ENCODE peak calls at places on chromosomes 1 and 21, in four cellular contexts. T is K562, K is WTC11, S is HepG2. P is an unnamed sample.

GRCh38 chr1:78958711-78959110 is 47.8 kb downstream of the ADGRL4 start:
- DNase-seq in T (no peak), K (no peak), S (no peak), P (no peak)

GRCh38 chr1:66300986-66301451 is 232.9 kb upstream of the SGIP1 start:
- DNase-seq in S (no peak), T (no peak), K (no peak), P (no peak)

GRCh38 chr1:12040457-12041051 is 21.3 kb downstream of the MIIP start:
- DNase-seq in S (no peak), K (no peak), T (no peak), P (peak; percentile 32)

GRCh38 chr21:34671891-34672290 is 3.1 kb downstream of the CLIC6 start:
- DNase-seq in T (no peak), S (no peak), K (no peak), P (no peak)

GRCh38 chr1:1873186-1873585 is 17.7 kb downstream of the GNB1 start:
- DNase-seq in T (no peak), S (no peak), K (no peak), P (no peak)

GRCh38 chr1:217261636-217262035 is 369.3 kb downstream of the GPATCH2 start:
- DNase-seq in S (no peak), K (no peak), T (no peak), P (no peak)

GRCh38 chr1:21369905-21370304 is 70.0 kb upstream of the NBPF3 start:
- DNase-seq in K (no peak), T (no peak), S (no peak), P (no peak)

GRCh38 chr1:100441651-100442050 is 89.3 kb downstream of the CDC14A start:
- DNase-seq in T (no peak), S (no peak), K (no peak), P (no peak)

GRCh38 chr1:226797151-226797550 is 58.1 kb upstream of the ITPKB start:
- DNase-seq in T (no peak), K (no peak), S (no peak), P (no peak)

GRCh38 chr1:11211461-11211860 is 22.3 kb downstream of the ANGPTL7 start:
- DNase-seq in T (no peak), S (no peak), K (no peak), P (no peak)

GRCh38 chr1:78663916-78664315 is 14.3 kb downstream of the IFI44 start:
- DNase-seq in K (no peak), T (no peak), S (no peak), P (no peak)

GRCh38 chr1:77446841-77447555 is 165.2 kb downstream of the AK5 start:
- DNase-seq in K (no peak), S (no peak), T (no peak), P (no peak)

GRCh38 chr1:155130272-155131006 is 2.8 kb downstream of the EFNA1 start:
- DNase-seq in K (peak; percentile 59), S (no peak), T (no peak), P (no peak)

GRCh38 chr1:153612755-153613331 is at the start of gene S100A16:
- DNase-seq in K (peak; percentile 54), T (peak; percentile 48), S (no peak), P (peak; percentile 77)

GRCh38 chr1:203133969-203134725 is 6.6 kb downstream of the ADORA1 start:
- DNase-seq in K (no peak), S (no peak), T (no peak), P (no peak)

GRCh38 chr1:225944387-225944786 is 3.4 kb upstream of the LEFTY2 start:
- DNase-seq in K (no peak), T (peak; percentile 16), S (no peak), P (no peak)

GRCh38 chr21:35436899-35437298 is 387.8 kb upstream of the RUNX1 start:
- DNase-seq in S (no peak), T (peak; percentile 24), K (no peak), P (no peak)

DNA sequence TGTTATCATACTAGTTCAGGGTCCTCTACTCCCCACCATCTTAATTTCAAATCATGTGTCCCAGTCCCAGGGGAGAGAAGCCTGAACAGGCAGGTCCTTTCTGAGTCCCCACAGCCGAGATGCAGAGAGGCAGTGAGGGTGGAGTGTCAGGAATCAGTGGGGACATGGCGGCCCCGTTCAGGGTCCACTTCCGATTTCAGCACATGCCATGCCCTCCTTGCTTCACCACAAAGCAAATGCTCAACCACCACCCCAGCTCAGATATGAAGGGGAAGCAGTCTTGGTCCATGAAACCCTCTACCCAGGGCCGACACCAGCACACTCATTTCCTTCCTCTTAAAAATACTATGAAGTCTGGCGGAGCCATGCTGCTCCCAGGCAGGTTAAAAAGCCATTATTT is 5.1 kb upstream of the SEMA4A start:
- DNase-seq in S (no peak), T (no peak), K (no peak), P (no peak)
- TF ChIP-seq HMGXB4 in S (no peak), T (no peak), K (no peak), P (no peak)

GRCh38 chr1:157195521-157196244 is 57.5 kb upstream of the ETV3 start:
- DNase-seq in T (no peak), K (no peak), S (no peak), P (no peak)

GRCh38 chr1:157194739-157195520 is 56.7 kb upstream of the ETV3 start:
- DNase-seq in T (no peak), S (no peak), K (no peak), P (no peak)

GRCh38 chr1:157196245-157196543 is 58.0 kb upstream of the ETV3 start:
- DNase-seq in S (no peak), K (no peak), T (no peak), P (no peak)

GRCh38 chr1:157193219-157193618 is 55.0 kb upstream of the ETV3 start:
- DNase-seq in S (no peak), K (no peak), T (no peak), P (no peak)

GRCh38 chr1:157193702-157194391 is 55.7 kb upstream of the ETV3 start:
- DNase-seq in S (peak; percentile 47), K (peak; percentile 90), T (peak; percentile 75), P (peak; percentile 67)
- TF ChIP-seq HMGXB4 in S (no peak), K (no peak), T (no peak), P (no peak)

GRCh38 chr1:74812180-74812541 is 79.2 kb downstream of the TYW3 start:
- DNase-seq in K (no peak), S (no peak), T (no peak), P (no peak)
- TF ChIP-seq HMGXB4 in K (no peak), S (no peak), T (no peak), P (no peak)

DNA sequence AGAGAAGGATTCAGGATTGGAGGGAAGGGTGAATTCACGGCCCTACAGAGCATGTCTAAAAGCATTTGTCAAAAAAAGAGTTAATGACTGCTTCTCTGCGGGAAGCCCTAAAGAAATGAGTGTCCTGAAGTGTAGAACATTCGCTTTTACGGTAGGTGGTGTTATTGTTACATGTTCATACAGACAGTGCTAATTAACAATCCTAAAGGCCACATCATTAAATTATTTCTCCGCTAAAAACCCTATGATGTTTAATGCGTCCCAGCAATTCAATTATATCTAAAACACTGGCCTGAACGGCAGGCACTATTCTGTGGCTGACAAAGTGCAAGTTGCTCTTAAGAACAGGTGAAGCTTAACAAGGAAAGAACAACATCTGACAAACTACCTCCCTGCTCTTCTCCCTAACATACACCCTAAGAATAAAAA is 112.3 kb upstream of the NFIA start:
- DNase-seq in T (no peak), S (peak; percentile 24), K (no peak), P (no peak)
- TF ChIP-seq HMGXB4 in T (no peak), S (no peak), K (no peak), P (no peak)

DNA sequence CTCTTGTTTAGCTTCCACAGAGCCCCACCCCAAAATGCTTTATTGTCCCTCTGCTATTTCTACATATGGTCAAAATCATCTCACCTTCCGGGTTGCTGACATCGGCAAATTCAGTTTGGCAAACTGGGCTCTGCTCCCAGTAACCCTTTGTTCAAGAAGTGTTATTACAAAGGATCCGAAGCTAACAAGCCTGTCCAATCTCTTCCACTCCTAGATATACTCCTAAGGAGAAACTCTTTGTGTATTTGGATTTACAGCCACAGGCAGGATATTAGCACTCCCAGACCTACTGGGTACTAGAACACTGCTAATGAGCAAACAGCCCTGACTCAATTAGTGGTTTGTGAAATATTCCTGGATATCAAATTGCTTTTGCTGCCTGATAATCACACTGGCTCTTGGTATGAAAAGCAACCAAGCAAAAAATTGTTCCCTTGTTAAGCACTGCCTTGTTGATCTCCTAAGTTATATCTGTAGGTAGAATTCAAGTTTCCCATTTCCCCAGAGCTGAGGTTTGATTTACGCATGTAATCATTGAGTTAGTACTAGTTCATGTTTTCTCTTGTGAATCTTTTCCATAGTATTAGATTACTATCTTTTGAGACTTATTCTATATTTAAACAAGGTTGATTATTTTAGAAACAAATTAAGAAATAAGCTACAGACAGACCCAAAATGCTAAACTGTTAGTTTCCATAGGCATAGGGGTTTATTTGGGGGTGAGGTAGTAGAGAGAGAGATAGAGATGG is 3.8 kb downstream of the JUN start:
- DNase-seq in K (no peak), T (no peak), S (peak; percentile 33), P (peak; percentile 77)
- TF ChIP-seq HMGXB4 in K (no peak), T (no peak), S (no peak), P (peak; percentile 96)

DNA sequence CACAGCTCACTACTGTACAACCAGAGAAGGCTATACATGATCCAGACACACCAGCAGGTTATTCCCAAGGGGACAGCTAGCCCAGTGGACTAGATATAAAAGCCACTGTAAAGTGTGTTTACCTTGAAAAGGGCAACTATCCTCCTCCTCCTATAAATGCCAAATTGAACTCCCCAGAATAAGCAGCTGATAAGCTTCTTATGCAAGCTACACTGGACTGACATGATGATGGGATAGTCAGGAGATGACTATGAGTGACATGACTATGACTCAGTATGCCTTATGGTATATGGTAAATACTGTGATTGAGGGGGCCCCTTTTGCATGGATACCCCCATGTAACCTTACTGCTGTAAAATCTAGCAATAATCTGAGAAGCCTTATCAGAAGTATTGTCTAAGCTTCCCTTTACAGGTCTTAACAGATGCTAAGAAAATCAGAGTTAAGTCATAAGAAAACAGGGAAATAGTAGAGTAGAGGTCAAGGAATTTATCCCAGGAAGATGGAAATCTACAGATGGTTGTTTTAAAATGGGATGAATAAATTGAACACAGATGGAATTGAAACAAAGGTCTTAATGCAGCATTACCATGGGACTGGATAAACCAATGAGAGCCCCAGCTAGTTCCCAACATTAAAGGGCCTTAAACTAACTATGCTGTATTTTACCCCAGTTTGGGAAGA is 55.8 kb downstream of the TRIM33 start:
- DNase-seq in K (no peak), S (no peak), T (no peak), P (no peak)
- TF ChIP-seq HMGXB4 in K (no peak), S (no peak), T (no peak), P (no peak)

DNA sequence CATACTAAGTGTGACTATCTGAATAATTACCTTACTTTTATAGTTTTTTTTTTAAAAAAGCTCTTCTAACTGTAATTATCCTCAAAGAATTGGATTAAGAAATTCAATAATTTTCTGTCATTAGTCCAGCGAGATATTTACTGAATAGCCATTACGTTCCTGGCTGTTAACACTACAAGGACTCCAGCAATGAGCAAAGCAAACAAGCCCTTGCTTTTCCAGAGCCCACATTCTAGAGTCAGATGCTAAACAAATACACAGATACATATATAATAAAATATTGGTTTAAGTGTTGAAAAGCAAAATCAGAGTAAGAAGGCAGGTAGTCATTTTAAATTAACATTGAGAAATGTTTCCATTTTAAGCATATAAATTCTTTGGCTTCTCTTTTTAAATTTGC is 118.4 kb downstream of the ATF6 start:
- DNase-seq in S (no peak), T (no peak), K (no peak), P (no peak)
- TF ChIP-seq HMGXB4 in S (no peak), T (no peak), K (no peak), P (no peak)